ENCODE peak calls at places on chromosome 21, in seven cellular contexts. One of them, this sample, is unnamed.

GRCh38 chr21:35529141-35529863 is 480.2 kb upstream of the RUNX1 start:
- DNase-seq in HFF-Myc: no peak
- DNase-seq in right cardiac atrium: no peak
- DNase-seq in AG09309: no peak
- DNase-seq in fibroblast of the aortic adventitia: peak
- DNase-seq in fibroblast of lung: peak
- DNase-seq in prostate gland: no peak
- DNase-seq in this sample: peak

GRCh38 chr21:37868896-37869295 is 47.4 kb downstream of the KCNJ6 start:
- DNase-seq in AG09309: no peak
- DNase-seq in fibroblast of lung: no peak
- DNase-seq in right cardiac atrium: no peak
- DNase-seq in prostate gland: no peak
- DNase-seq in fibroblast of the aortic adventitia: no peak
- DNase-seq in HFF-Myc: no peak
- DNase-seq in this sample: no peak

GRCh38 chr21:43207868-43208267 is 39.1 kb downstream of the CRYAA start:
- DNase-seq in prostate gland: no peak
- DNase-seq in AG09309: no peak
- DNase-seq in HFF-Myc: no peak
- DNase-seq in right cardiac atrium: peak
- DNase-seq in fibroblast of lung: no peak
- DNase-seq in fibroblast of the aortic adventitia: no peak
- DNase-seq in this sample: no peak

GRCh38 chr21:34199121-34199910 is 125.9 kb downstream of the MRPS6 start:
- DNase-seq in prostate gland: no peak
- DNase-seq in fibroblast of the aortic adventitia: no peak
- DNase-seq in fibroblast of lung: no peak
- DNase-seq in AG09309: no peak
- DNase-seq in right cardiac atrium: no peak
- DNase-seq in HFF-Myc: no peak
- DNase-seq in this sample: no peak

GRCh38 chr21:36966846-36967657 is 583 bp upstream of the HLCS start:
- DNase-seq in prostate gland: no peak
- DNase-seq in fibroblast of the aortic adventitia: peak
- DNase-seq in fibroblast of lung: peak
- DNase-seq in HFF-Myc: no peak
- DNase-seq in right cardiac atrium: no peak
- DNase-seq in AG09309: no peak
- DNase-seq in this sample: no peak

GRCh38 chr21:15171546-15171945 is 106.7 kb upstream of the NRIP1 start:
- DNase-seq in prostate gland: no peak
- DNase-seq in right cardiac atrium: peak
- DNase-seq in AG09309: no peak
- DNase-seq in fibroblast of the aortic adventitia: no peak
- DNase-seq in HFF-Myc: no peak
- DNase-seq in fibroblast of lung: no peak
- DNase-seq in this sample: no peak

GRCh38 chr21:21230672-21231071 is 232.5 kb downstream of the NCAM2 start:
- DNase-seq in right cardiac atrium: no peak
- DNase-seq in AG09309: no peak
- DNase-seq in fibroblast of the aortic adventitia: peak
- DNase-seq in fibroblast of lung: peak
- DNase-seq in HFF-Myc: no peak
- DNase-seq in prostate gland: no peak
- DNase-seq in this sample: no peak

GRCh38 chr21:36350282-36350910 is 30.4 kb downstream of the MORC3 start:
- DNase-seq in prostate gland: no peak
- DNase-seq in HFF-Myc: no peak
- DNase-seq in AG09309: no peak
- DNase-seq in fibroblast of the aortic adventitia: peak
- DNase-seq in right cardiac atrium: no peak
- DNase-seq in fibroblast of lung: peak
- DNase-seq in this sample: no peak

GRCh38 chr21:28794341-28794970 is 198.2 kb downstream of the LTN1 start:
- DNase-seq in AG09309: no peak
- DNase-seq in fibroblast of lung: no peak
- DNase-seq in prostate gland: no peak
- DNase-seq in HFF-Myc: no peak
- DNase-seq in fibroblast of the aortic adventitia: peak
- DNase-seq in right cardiac atrium: no peak
- DNase-seq in this sample: no peak

GRCh38 chr21:27564684-27565280 is 597.9 kb upstream of the ADAMTS5 start:
- DNase-seq in prostate gland: peak
- DNase-seq in HFF-Myc: no peak
- DNase-seq in right cardiac atrium: peak
- DNase-seq in fibroblast of the aortic adventitia: peak
- DNase-seq in fibroblast of lung: peak
- DNase-seq in AG09309: no peak
- DNase-seq in this sample: no peak

GRCh38 chr21:35658242-35658641 is 402.1 kb downstream of the SETD4 start:
- DNase-seq in fibroblast of lung: peak
- DNase-seq in HFF-Myc: peak
- DNase-seq in fibroblast of the aortic adventitia: peak
- DNase-seq in AG09309: peak
- DNase-seq in right cardiac atrium: no peak
- DNase-seq in prostate gland: no peak
- DNase-seq in this sample: peak

GRCh38 chr21:38838598-38839369 is 33.1 kb downstream of the ETS2 start:
- DNase-seq in right cardiac atrium: no peak
- DNase-seq in HFF-Myc: no peak
- DNase-seq in AG09309: no peak
- DNase-seq in fibroblast of lung: no peak
- DNase-seq in prostate gland: no peak
- DNase-seq in fibroblast of the aortic adventitia: no peak
- DNase-seq in this sample: no peak

GRCh38 chr21:29164330-29164942 is 34.0 kb downstream of the MAP3K7CL start:
- DNase-seq in AG09309: peak
- DNase-seq in fibroblast of the aortic adventitia: peak
- DNase-seq in fibroblast of lung: peak
- DNase-seq in prostate gland: no peak
- DNase-seq in HFF-Myc: peak
- DNase-seq in right cardiac atrium: no peak
- DNase-seq in this sample: no peak

GRCh38 chr21:27590271-27590670 is 623.4 kb upstream of the ADAMTS5 start:
- DNase-seq in HFF-Myc: no peak
- DNase-seq in fibroblast of the aortic adventitia: peak
- DNase-seq in prostate gland: no peak
- DNase-seq in fibroblast of lung: no peak
- DNase-seq in right cardiac atrium: peak
- DNase-seq in AG09309: peak
- DNase-seq in this sample: peak

GRCh38 chr21:37551406-37552355 is 185.1 kb downstream of the DYRK1A start:
- DNase-seq in fibroblast of the aortic adventitia: peak
- DNase-seq in HFF-Myc: no peak
- DNase-seq in fibroblast of lung: peak
- DNase-seq in right cardiac atrium: peak
- DNase-seq in AG09309: no peak
- DNase-seq in prostate gland: no peak
- DNase-seq in this sample: no peak

GRCh38 chr21:37237346-37237745 is 29.8 kb downstream of the VPS26C start:
- DNase-seq in right cardiac atrium: no peak
- DNase-seq in fibroblast of the aortic adventitia: no peak
- DNase-seq in prostate gland: no peak
- DNase-seq in AG09309: no peak
- DNase-seq in fibroblast of lung: no peak
- DNase-seq in HFF-Myc: no peak
- DNase-seq in this sample: no peak

GRCh38 chr21:15761508-15762100 is 31.8 kb downstream of the USP25 start:
- DNase-seq in AG09309: no peak
- DNase-seq in right cardiac atrium: no peak
- DNase-seq in fibroblast of the aortic adventitia: no peak
- DNase-seq in HFF-Myc: no peak
- DNase-seq in fibroblast of lung: no peak
- DNase-seq in prostate gland: no peak
- DNase-seq in this sample: no peak

GRCh38 chr21:37365657-37366487 is 701 bp upstream of the DYRK1A start:
- DNase-seq in fibroblast of the aortic adventitia: peak
- DNase-seq in AG09309: no peak
- DNase-seq in prostate gland: peak
- DNase-seq in fibroblast of lung: peak
- DNase-seq in right cardiac atrium: peak
- DNase-seq in HFF-Myc: no peak
- DNase-seq in this sample: no peak

GRCh38 chr21:31289702-31290101 is 54.4 kb downstream of the TIAM1 start:
- DNase-seq in fibroblast of lung: no peak
- DNase-seq in AG09309: no peak
- DNase-seq in prostate gland: no peak
- DNase-seq in right cardiac atrium: no peak
- DNase-seq in HFF-Myc: no peak
- DNase-seq in fibroblast of the aortic adventitia: no peak
- DNase-seq in this sample: no peak

GRCh38 chr21:36706951-36707762 is 8.2 kb downstream of the SIM2 start:
- DNase-seq in HFF-Myc: no peak
- DNase-seq in right cardiac atrium: no peak
- DNase-seq in fibroblast of the aortic adventitia: peak
- DNase-seq in fibroblast of lung: peak
- DNase-seq in AG09309: no peak
- DNase-seq in prostate gland: no peak
- DNase-seq in this sample: no peak

GRCh38 chr21:15687208-15687607 is 42.6 kb upstream of the USP25 start:
- DNase-seq in AG09309: no peak
- DNase-seq in fibroblast of the aortic adventitia: no peak
- DNase-seq in fibroblast of lung: peak
- DNase-seq in prostate gland: no peak
- DNase-seq in HFF-Myc: peak
- DNase-seq in right cardiac atrium: no peak
- DNase-seq in this sample: no peak

GRCh38 chr21:27425172-27425571 is 458.3 kb upstream of the ADAMTS5 start:
- DNase-seq in right cardiac atrium: no peak
- DNase-seq in prostate gland: no peak
- DNase-seq in HFF-Myc: no peak
- DNase-seq in AG09309: no peak
- DNase-seq in fibroblast of the aortic adventitia: peak
- DNase-seq in fibroblast of lung: no peak
- DNase-seq in this sample: no peak

GRCh38 chr21:15301736-15302135 is 236.9 kb upstream of the NRIP1 start:
- DNase-seq in prostate gland: no peak
- DNase-seq in fibroblast of the aortic adventitia: no peak
- DNase-seq in HFF-Myc: no peak
- DNase-seq in AG09309: no peak
- DNase-seq in fibroblast of lung: no peak
- DNase-seq in right cardiac atrium: no peak
- DNase-seq in this sample: no peak

GRCh38 chr21:33025471-33026298 is at the start of gene OLIG2:
- DNase-seq in fibroblast of the aortic adventitia: no peak
- DNase-seq in prostate gland: no peak
- DNase-seq in fibroblast of lung: no peak
- DNase-seq in AG09309: no peak
- DNase-seq in right cardiac atrium: no peak
- DNase-seq in HFF-Myc: no peak
- DNase-seq in this sample: no peak
- H3K4me3 ChIP-seq in fibroblast of the aortic adventitia: no peak
- H3K4me3 ChIP-seq in prostate gland: no peak
- H3K4me3 ChIP-seq in fibroblast of lung: no peak
- H3K4me3 ChIP-seq in AG09309: no peak
- H3K4me3 ChIP-seq in right cardiac atrium: no peak
- H3K4me3 ChIP-seq in HFF-Myc: no peak
- H3K4me3 ChIP-seq in this sample: no peak

GRCh38 chr21:42058631-42059111 is 12.4 kb upstream of the UMODL1 start:
- DNase-seq in right cardiac atrium: peak
- DNase-seq in AG09309: no peak
- DNase-seq in HFF-Myc: no peak
- DNase-seq in prostate gland: no peak
- DNase-seq in fibroblast of lung: no peak
- DNase-seq in fibroblast of the aortic adventitia: no peak
- DNase-seq in this sample: no peak

GRCh38 chr21:42057861-42058437 is 13.2 kb upstream of the UMODL1 start:
- DNase-seq in fibroblast of the aortic adventitia: no peak
- DNase-seq in HFF-Myc: no peak
- DNase-seq in AG09309: no peak
- DNase-seq in fibroblast of lung: no peak
- DNase-seq in prostate gland: no peak
- DNase-seq in right cardiac atrium: peak
- DNase-seq in this sample: no peak

GRCh38 chr21:42056996-42057689 is 14.0 kb upstream of the UMODL1 start:
- DNase-seq in fibroblast of lung: peak
- DNase-seq in fibroblast of the aortic adventitia: peak
- DNase-seq in right cardiac atrium: peak
- DNase-seq in AG09309: peak
- DNase-seq in HFF-Myc: no peak
- DNase-seq in prostate gland: peak
- DNase-seq in this sample: peak

GRCh38 chr21:42055425-42055824 is 15.7 kb upstream of the UMODL1 start:
- DNase-seq in AG09309: no peak
- DNase-seq in fibroblast of lung: no peak
- DNase-seq in prostate gland: no peak
- DNase-seq in fibroblast of the aortic adventitia: no peak
- DNase-seq in right cardiac atrium: peak
- DNase-seq in HFF-Myc: no peak
- DNase-seq in this sample: no peak

GRCh38 chr21:42056468-42056867 is 14.6 kb upstream of the UMODL1 start:
- DNase-seq in right cardiac atrium: peak
- DNase-seq in fibroblast of lung: peak
- DNase-seq in AG09309: no peak
- DNase-seq in HFF-Myc: no peak
- DNase-seq in fibroblast of the aortic adventitia: no peak
- DNase-seq in prostate gland: peak
- DNase-seq in this sample: no peak
- H3K4me3 ChIP-seq in right cardiac atrium: no peak
- H3K4me3 ChIP-seq in fibroblast of lung: no peak
- H3K4me3 ChIP-seq in AG09309: no peak
- H3K4me3 ChIP-seq in HFF-Myc: no peak
- H3K4me3 ChIP-seq in fibroblast of the aortic adventitia: no peak
- H3K4me3 ChIP-seq in prostate gland: peak
- H3K4me3 ChIP-seq in this sample: no peak

DNA sequence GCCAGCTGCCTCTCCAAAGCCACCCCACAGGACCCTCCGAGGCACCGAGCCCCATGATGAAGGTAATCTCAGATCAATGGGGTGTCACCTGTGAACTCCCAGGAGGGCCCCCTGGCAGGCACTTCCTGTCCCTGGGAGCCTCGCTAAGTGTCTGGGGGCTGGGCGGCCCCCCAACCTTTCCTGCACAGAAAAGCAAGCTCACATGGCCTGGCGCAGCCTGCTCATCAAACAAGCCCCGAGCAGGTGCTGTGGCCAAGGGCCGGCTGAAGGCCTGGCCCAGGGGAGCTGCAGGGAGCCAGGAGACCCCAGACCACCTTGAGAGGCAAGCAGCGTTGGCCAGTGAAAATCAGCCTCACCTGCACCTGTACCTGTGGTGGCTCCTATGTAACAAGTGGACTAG is 2.9 kb downstream of the RIPK4 start:
- DNase-seq in HFF-Myc: no peak
- DNase-seq in fibroblast of lung: no peak
- DNase-seq in AG09309: no peak
- DNase-seq in fibroblast of the aortic adventitia: no peak
- DNase-seq in right cardiac atrium: no peak
- DNase-seq in prostate gland: no peak
- DNase-seq in this sample: no peak
- H3K4me3 ChIP-seq in HFF-Myc: no peak
- H3K4me3 ChIP-seq in fibroblast of lung: no peak
- H3K4me3 ChIP-seq in AG09309: no peak
- H3K4me3 ChIP-seq in fibroblast of the aortic adventitia: no peak
- H3K4me3 ChIP-seq in right cardiac atrium: no peak
- H3K4me3 ChIP-seq in prostate gland: peak
- H3K4me3 ChIP-seq in this sample: no peak

DNA sequence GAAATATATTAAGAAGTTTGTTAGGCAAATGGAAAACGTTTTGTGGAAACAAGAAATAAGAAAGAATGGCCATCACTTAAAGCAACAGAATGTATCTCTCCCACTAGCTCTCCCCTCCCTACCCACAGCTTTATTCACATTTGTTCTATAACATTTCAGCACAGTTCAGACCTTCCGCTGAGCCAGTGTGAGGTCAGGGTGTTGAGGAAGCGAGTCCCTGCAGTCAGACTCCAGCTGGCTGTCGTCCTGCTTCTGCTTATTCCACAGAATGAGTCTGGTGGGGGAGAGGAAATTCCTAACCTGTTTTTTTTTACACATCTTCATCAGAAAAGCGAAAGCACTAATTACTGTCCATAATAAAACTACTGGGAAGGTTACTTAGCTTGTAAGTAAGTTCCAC is 39.1 kb downstream of the MRPL39 start:
- DNase-seq in AG09309: no peak
- DNase-seq in HFF-Myc: no peak
- DNase-seq in fibroblast of the aortic adventitia: peak
- DNase-seq in fibroblast of lung: peak
- DNase-seq in right cardiac atrium: peak
- DNase-seq in prostate gland: no peak
- DNase-seq in this sample: no peak
- H3K4me3 ChIP-seq in AG09309: no peak
- H3K4me3 ChIP-seq in HFF-Myc: no peak
- H3K4me3 ChIP-seq in fibroblast of the aortic adventitia: peak
- H3K4me3 ChIP-seq in fibroblast of lung: no peak
- H3K4me3 ChIP-seq in right cardiac atrium: no peak
- H3K4me3 ChIP-seq in prostate gland: no peak
- H3K4me3 ChIP-seq in this sample: peak

This sample was measured in AG04449.